ENCODE peak calls at places on chromosomes 13 and 19, in six cellular contexts. Q, T, M, C, X and I are unnamed samples.

GRCh38 chr19:679418-680286 is 3.5 kb downstream of the FSTL3 start:
- DNase-seq in C (peak; percentile 83), Q (no peak), T (no peak), X (no peak), M (peak; percentile 69), I (peak; percentile 30)

GRCh38 chr13:50844181-50844875 is 836 bp upstream of the DLEU7 start:
- DNase-seq in X (no peak), M (no peak), Q (no peak), T (no peak), C (no peak), I (no peak)

GRCh38 chr19:33463194-33463593 is 58.4 kb downstream of the PEPD start:
- DNase-seq in T (no peak), Q (no peak), C (no peak), M (no peak), X (no peak), I (no peak)

GRCh38 chr13:39877134-39877533 is 221.7 kb downstream of the COG6 start:
- DNase-seq in T (no peak), X (no peak), Q (no peak), M (no peak), C (no peak), I (no peak)

GRCh38 chr19:31351212-31352193 is 2.3 kb upstream of the TSHZ3 start:
- DNase-seq in X (no peak), Q (no peak), C (peak; percentile 74), M (no peak), T (no peak), I (peak; percentile 5)

GRCh38 chr19:40539070-40539469 is 37.6 kb upstream of the SHKBP1 start:
- DNase-seq in M (no peak), Q (no peak), X (no peak), T (no peak), C (no peak), I (no peak)

GRCh38 chr19:28596561-28597071 is 616.3 kb downstream of the UQCRFS1 start:
- DNase-seq in T (no peak), M (no peak), Q (no peak), C (no peak), X (no peak), I (no peak)

GRCh38 chr13:60150538-60150937 is 13.2 kb downstream of the DIAPH3 start:
- DNase-seq in C (no peak), M (no peak), Q (no peak), X (no peak), T (no peak), I (no peak)

GRCh38 chr13:95155093-95155492 is 146.2 kb downstream of the ABCC4 start:
- DNase-seq in Q (no peak), X (no peak), T (no peak), C (no peak), M (no peak), I (no peak)

GRCh38 chr13:95164830-95165229 is 136.4 kb downstream of the ABCC4 start:
- DNase-seq in X (no peak), M (no peak), Q (no peak), C (no peak), T (no peak), I (no peak)

GRCh38 chr13:95156208-95156607 is 145.0 kb downstream of the ABCC4 start:
- DNase-seq in M (no peak), T (peak; percentile 6), C (peak; percentile 16), Q (no peak), X (no peak), I (no peak)

GRCh38 chr13:95155504-95155903 is 145.7 kb downstream of the ABCC4 start:
- DNase-seq in T (no peak), C (no peak), X (no peak), M (no peak), Q (no peak), I (no peak)

DNA sequence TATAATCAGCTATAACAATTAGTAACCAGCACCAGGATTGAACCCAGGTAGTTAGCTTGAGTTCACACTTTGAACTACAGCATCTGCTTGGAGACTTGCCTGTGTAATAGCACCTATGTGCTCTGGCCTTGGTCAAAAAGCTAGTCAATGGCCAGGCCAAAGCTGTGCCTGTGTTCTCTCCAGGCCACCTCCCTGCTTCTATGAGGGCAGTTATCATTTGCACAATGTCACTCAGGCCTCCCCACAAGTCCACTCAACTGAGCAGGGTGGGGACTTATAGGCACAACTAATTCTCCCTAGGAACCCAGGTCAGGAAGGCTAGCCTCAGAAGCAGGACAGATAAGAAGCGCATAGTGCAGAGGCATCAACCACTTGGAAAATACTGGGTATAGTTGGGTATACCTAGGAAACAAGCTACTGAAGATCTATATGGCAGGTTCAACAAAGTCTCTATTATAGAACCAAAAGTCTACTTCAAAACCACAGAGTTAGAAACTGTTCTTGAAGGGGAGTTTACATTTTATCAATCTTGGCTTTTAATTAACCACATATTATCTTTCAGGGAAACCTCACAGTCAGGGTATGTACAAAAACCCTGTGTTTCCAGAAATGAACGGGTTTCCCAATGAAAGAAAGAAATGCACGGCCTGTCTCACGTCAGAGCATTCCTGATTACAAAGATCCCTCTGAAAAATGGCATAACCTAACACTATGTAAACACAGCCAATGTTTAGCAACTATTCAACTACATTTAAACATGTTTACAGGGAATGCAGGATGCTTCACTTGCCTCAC is 140.9 kb downstream of the ABCC4 start:
- DNase-seq in Q (no peak), M (no peak), C (no peak), X (no peak), T (peak; percentile 91), I (no peak)
- TF ChIP-seq JUND in Q (no peak), M (no peak), C (no peak), X (no peak), T (no peak), I (no peak)

DNA sequence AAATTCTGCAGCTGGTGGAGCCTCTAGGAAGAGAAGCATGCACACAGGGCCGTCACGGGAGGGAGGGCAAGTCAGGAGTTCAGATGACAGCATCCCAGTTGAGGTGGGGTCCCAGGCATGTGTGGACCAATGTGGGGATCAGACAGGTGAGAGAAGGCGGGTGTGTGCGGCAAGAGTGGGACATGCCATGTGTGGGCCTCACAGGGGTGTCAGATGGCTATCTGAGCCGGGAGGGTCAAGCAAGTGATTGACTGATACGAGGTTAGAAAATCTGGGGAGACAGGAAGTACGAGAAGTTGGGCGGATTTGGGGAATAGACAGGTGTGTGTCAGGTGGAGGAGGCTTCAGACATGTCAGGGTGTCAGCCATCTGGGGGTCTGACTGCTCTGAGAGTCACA is 8.9 kb downstream of the RASGRP4 start:
- DNase-seq in X (no peak), T (no peak), M (no peak), C (no peak), Q (no peak), I (no peak)
- TF ChIP-seq JUND in X (no peak), T (no peak), M (no peak), C (no peak), Q (no peak), I (no peak)

GRCh38 chr13:41995946-41996345 is 35.0 kb upstream of the VWA8 start:
- DNase-seq in T (peak; percentile 4), C (no peak), X (no peak), Q (no peak), M (peak; percentile 68), I (no peak)
- TF ChIP-seq JUND in T (no peak), C (no peak), X (no peak), Q (no peak), M (peak; percentile 44), I (no peak)

GRCh38 chr19:2982983-2983350 is 5.6 kb downstream of the TLE6 start:
- DNase-seq in X (no peak), C (peak; percentile 92), T (no peak), Q (no peak), M (no peak), I (no peak)
- TF ChIP-seq JUND in X (no peak), C (no peak), T (no peak), Q (no peak), M (no peak), I (no peak)

DNA sequence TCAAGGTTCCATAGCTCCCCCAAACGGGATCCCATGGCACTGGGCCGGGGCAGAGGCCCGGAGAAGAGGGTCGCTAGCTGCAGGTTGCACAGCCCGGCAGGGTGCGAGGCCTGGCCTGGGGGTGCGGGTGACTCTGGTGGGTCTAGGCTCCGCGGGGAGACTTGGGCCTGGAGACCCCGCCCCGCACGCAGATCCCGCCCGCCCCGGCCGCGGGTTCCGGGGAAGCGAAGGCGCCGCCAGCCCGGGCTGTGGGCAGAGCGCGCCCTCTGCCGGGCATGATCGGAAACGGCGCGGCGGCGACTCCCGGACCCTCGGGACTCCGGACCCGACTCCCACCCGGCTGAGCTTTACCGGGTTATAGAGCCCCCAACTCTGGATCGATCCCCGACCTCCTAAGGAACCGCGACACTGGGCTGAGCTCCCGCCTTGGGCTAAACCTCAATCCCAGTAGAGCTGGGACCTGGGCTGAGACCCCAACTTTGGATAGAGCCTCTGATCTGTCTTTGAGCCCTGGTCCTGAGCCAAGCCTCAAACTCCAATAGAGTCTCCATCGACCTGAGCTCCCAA is 3.1 kb upstream of the TNFAIP8L1 start:
- DNase-seq in X (no peak), T (no peak), C (peak; percentile 92), Q (no peak), M (peak; percentile 85), I (peak; percentile 41)
- TF ChIP-seq JUND in X (no peak), T (no peak), C (no peak), Q (peak; percentile 14), M (no peak), I (no peak)

DNA sequence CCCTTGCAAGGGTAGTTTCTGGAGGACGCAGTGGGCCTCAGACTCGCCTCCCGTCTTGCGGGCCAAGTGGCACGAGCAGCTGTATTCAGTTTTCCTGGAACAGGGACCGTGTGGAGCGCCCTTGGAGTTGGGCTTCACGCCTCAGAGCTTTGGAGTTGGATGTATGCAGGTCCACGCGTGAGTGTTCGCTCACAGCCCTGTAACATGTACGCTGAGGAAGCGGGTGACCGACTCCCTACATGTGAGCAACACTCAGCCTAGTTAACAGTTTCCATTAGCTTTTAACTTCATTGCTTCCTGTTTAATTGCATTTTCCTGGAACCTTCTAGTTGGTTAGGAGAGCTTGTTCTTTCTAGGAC is 659 bp downstream of the TM9SF2 start:
- DNase-seq in Q (no peak), C (no peak), T (no peak), X (no peak), M (no peak), I (no peak)
- TF ChIP-seq JUND in Q (no peak), C (no peak), T (no peak), X (no peak), M (no peak), I (no peak)

DNA sequence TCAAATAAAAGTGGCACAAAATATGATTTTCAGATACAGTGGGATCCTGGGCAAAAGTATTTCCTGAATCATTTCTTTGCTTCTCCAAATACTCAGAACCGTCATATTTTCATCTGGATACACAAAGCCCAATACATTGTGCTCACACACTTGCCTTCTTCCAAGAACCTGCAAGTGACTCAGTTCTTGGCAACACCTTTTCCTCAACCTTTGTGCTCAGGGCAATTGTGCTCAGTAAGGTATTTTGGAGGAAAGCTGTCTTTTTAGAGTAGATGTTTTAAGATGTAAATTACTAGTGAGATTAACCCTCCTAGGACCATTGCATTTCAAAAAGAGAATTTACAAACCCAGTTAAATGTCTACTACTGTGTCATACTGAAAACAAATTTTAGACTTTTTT is 233.5 kb downstream of the EFNB2 start:
- DNase-seq in M (no peak), X (no peak), C (no peak), Q (no peak), T (no peak), I (no peak)
- TF ChIP-seq JUND in M (no peak), X (no peak), C (no peak), Q (no peak), T (no peak), I (no peak)